ENCODE peak calls at places on chromosomes 11 and 22, in four cellular contexts. U, X, D and V are unnamed samples. For H3K4me1, the result is how much of the 10 kb centered on the place peaks cover.

GRCh38 chr11:116986521-116987105 is 111.6 kb downstream of the SIK3 start:
- DNase-seq in U (no peak), X (peak), D (no peak), V (peak)

GRCh38 chr11:116033931-116034553 is 529.8 kb upstream of the CADM1 start:
- DNase-seq in U (no peak), X (no peak), D (no peak), V (no peak)

GRCh38 chr11:47566166-47566546 is 757 bp downstream of the PTPMT1 start:
- DNase-seq in U (no peak), X (no peak), D (no peak), V (peak)

GRCh38 chr11:124899376-124900145 is 1.9 kb upstream of the ROBO4 start:
- DNase-seq in U (no peak), X (no peak), D (no peak), V (no peak)

GRCh38 chr11:22703561-22703960 is 37.1 kb downstream of the GAS2 start:
- DNase-seq in U (no peak), X (no peak), D (no peak), V (no peak)

GRCh38 chr11:75035911-75036536 is 47.3 kb downstream of the NEU3 start:
- DNase-seq in U (peak), X (no peak), D (no peak), V (peak)

GRCh38 chr22:28297504-28297903 is 378.4 kb upstream of the PITPNB start:
- DNase-seq in U (no peak), X (peak), D (no peak), V (peak)

GRCh38 chr22:48343461-48343860 is 1484.2 kb downstream of the BRD1 start:
- DNase-seq in U (no peak), X (no peak), D (no peak), V (no peak)

GRCh38 chr11:45110562-45110961 is 35.9 kb upstream of the PRDM11 start:
- DNase-seq in U (peak), X (peak), D (peak), V (peak)

GRCh38 chr22:35544810-35545209 is 4.2 kb downstream of the RASD2 start:
- DNase-seq in U (no peak), X (no peak), D (no peak), V (no peak)

GRCh38 chr11:23704183-23704582 is 792.7 kb upstream of the LUZP2 start:
- DNase-seq in U (no peak), X (no peak), D (no peak), V (no peak)

GRCh38 chr22:20205964-20206708 is 55.3 kb upstream of the CCDC188 start:
- DNase-seq in U (peak), X (peak), D (no peak), V (peak)

GRCh38 chr22:42614312-42615091 is at the start of gene POLDIP3:
- DNase-seq in U (peak), X (peak), D (peak), V (peak)

GRCh38 chr11:83554896-83555295 is 268.7 kb upstream of the CCDC90B start:
- DNase-seq in U (no peak), X (no peak), D (no peak), V (no peak)

GRCh38 chr11:129366737-129367597 is 8.7 kb upstream of the BARX2 start:
- DNase-seq in U (no peak), X (no peak), D (no peak), V (no peak)

GRCh38 chr11:12086271-12087074 is 23.9 kb upstream of the MICAL2 start:
- DNase-seq in U (no peak), X (peak), D (no peak), V (no peak)

GRCh38 chr22:30047364-30047738 is 32.9 kb upstream of the HORMAD2 start:
- DNase-seq in U (peak), X (peak), D (no peak), V (peak)

GRCh38 chr22:18103527-18104269 is 6.9 kb upstream of the TUBA8 start:
- DNase-seq in U (no peak), X (no peak), D (no peak), V (no peak)

GRCh38 chr11:131746201-131746600 is 375.8 kb downstream of the NTM start:
- DNase-seq in U (no peak), X (no peak), D (no peak), V (no peak)

GRCh38 chr11:131745405-131745804 is 375.0 kb downstream of the NTM start:
- DNase-seq in U (no peak), X (peak), D (no peak), V (no peak)

GRCh38 chr11:131748146-131749050 is 378.0 kb downstream of the NTM start:
- DNase-seq in U (peak), X (peak), D (peak), V (peak)

GRCh38 chr11:131749100-131749499 is 378.7 kb downstream of the NTM start:
- DNase-seq in U (no peak), X (peak), D (no peak), V (no peak)

DNA sequence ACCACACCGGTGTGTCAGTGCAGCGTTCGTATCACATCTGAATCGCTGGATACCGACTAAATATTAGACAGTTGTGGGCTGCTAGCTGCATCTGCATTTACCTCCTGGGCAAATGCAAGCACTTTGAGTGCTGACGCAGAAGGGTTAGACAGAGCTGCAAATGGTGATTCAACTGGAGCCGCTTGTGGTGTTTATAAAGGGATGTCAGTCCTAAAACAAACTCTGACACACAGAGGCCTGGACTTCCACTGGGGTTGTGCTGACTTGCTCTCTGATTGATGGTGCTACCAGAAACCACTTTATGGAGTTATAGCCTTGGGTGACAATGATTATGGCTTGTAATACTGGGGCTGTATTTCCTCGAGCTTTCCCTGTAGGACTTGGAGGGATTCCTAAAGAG is 374.4 kb downstream of the NTM start:
- DNase-seq in U (no peak), X (peak), D (no peak), V (no peak)
- H3K4me1 ChIP-seq in U (under half), X (under half), D (under half), V (under half)

GRCh38 chr22:46753360-46753759 is 9.1 kb upstream of the TBC1D22A start:
- DNase-seq in U (no peak), X (no peak), D (no peak), V (no peak)
- H3K4me1 ChIP-seq in U (under half), X (under half), D (under half), V (under half)

GRCh38 chr22:37287550-37287951 is 5.2 kb downstream of the CYTH4 start:
- DNase-seq in U (no peak), X (no peak), D (no peak), V (no peak)

GRCh38 chr22:37288521-37288920 is 6.2 kb downstream of the CYTH4 start:
- DNase-seq in U (peak), X (no peak), D (no peak), V (no peak)

GRCh38 chr22:37290737-37291136 is 8.4 kb downstream of the CYTH4 start:
- DNase-seq in U (no peak), X (peak), D (no peak), V (no peak)

GRCh38 chr22:37291559-37292298 is 9.4 kb downstream of the CYTH4 start:
- DNase-seq in U (no peak), X (no peak), D (no peak), V (no peak)

GRCh38 chr22:37289156-37289735 is 6.9 kb downstream of the CYTH4 start:
- DNase-seq in U (no peak), X (no peak), D (no peak), V (no peak)
- H3K4me1 ChIP-seq in U (under half), X (under half), D (under half), V (under half)

DNA sequence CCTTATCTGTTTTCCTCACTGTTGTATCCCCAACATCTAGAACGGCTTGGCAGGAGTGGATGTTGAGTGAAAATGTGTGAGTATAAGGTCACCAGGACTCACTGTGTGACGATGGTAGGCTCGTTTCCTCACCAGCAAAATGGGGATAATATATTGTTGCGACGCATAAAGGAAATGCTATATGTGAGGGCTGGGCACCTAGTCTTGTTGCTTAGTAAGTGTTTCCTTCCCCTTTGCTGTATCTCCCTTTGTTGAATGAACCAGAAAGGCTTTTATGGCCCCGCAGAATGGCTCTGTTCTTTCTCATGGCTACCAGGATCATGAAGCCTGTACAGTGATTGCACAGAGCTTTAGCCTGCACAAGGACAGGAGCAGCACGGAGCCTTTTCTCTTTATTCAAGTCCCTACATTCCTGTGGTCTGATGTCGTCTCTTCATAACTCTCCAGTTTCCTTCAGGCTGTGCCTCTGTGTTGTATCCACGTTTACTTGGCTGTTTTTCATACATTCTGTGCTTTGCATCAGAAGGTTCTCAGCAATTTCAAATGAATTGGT is 5.4 kb downstream of the TNRC6B start:
- DNase-seq in U (no peak), X (peak), D (no peak), V (no peak)
- H3K4me1 ChIP-seq in U (under half), X (under half), D (under half), V (under half)

DNA sequence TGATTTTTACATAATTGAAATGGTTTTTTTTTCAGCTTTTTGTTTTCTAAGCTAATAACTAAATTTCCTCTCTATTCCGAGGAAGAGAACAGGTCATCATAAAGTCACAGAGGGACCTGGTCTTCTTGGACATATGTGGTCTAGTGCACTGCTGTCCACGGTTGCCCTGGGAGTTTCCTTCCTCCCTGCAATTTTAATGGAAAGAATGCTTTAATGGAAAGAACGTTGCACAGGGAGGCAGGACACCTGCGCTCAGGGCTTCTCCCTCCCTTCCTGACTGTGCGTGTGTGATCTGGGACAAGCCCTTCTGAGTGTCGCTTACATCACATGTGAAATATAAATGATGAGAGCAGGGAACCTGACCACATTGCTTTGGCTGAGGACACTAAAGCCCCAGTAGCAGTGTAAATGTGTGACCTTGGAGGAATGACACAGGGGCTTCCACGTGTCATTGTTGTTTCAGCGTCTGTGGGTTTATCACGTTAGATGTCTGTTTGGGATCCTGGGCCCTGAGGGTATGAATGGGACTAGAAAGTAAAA is 93.2 kb downstream of the AMOTL1 start:
- DNase-seq in U (no peak), X (no peak), D (no peak), V (no peak)
- H3K4me1 ChIP-seq in U (under half), X (under half), D (under half), V (under half)

GRCh38 chr22:24433868-24434471 is 6.6 kb downstream of the ADORA2A start:
- DNase-seq in U (peak), X (no peak), D (no peak), V (peak)
- H3K4me1 ChIP-seq in U (half or more), X (under half), D (under half), V (half or more)

GRCh38 chr11:2917842-2918490 is 11.3 kb downstream of the PHLDA2 start:
- DNase-seq in U (no peak), X (no peak), D (no peak), V (no peak)
- H3K4me1 ChIP-seq in U (under half), X (under half), D (under half), V (under half)

GRCh38 chr11:95417832-95418231 is 186.8 kb upstream of the SESN3 start:
- DNase-seq in U (no peak), X (no peak), D (no peak), V (no peak)
- H3K4me1 ChIP-seq in U (under half), X (under half), D (under half), V (under half)

DNA sequence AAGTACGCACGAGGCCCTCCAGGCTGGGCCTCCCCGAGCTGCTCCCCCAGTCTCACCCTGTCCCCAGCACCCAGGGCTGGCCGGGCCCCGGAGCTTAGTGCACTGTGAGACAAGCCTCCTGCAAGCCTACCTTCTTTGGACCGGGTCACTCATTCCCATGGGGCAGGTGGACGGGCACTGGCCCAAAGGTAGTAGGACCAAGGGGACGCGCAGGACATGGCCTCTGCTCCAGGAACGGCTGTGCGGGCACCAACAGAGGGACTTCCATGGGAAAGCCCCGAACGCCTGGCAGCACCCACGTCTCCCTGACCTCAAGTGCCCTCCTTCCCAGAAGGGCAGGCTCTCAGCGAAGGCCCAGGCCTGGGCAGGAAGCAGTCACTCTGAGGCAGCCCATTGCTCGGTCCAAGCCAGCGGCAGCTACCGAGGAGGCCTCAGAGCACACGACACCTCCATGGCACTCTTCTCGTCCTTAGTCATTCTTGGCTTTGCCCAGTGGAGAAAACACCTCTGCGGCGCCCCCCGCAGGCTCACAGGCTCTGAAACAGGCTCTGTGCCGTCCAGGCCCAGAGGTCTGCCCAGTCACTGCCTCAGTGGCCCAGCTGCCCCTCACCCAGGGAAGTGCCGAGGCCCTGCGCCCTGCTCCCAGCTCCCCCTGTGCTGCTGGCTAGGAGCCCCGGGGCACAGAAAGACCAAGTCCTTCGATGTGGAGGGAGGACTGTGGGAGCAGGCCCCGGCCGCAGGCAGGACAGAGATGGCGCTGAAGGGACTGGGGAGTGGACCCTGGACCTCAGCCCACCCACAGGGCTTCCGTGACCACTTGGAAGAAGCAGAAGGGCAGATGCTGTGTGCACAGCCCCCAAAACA is 3.8 kb downstream of the MOB2 start:
- DNase-seq in U (no peak), X (no peak), D (no peak), V (no peak)
- H3K4me1 ChIP-seq in U (under half), X (under half), D (under half), V (under half)